ENCODE peak calls at places on chromosomes 11 and 22, in four cellular contexts. F is K562, D is H1, P is HepG2. W is an unnamed sample.

GRCh38 chr11:31822604-31823371 is 11.7 kb upstream of the PAX6 start:
- DNase-seq in D (peak; percentile 63), P (no peak), F (no peak), W (no peak)

GRCh38 chr11:80383655-80384054 is 942.8 kb upstream of the TENM4 start:
- DNase-seq in F (no peak), D (no peak), P (no peak), W (no peak)

GRCh38 chr11:115191761-115192160 is 312.5 kb downstream of the CADM1 start:
- DNase-seq in P (peak; percentile 30), F (no peak), D (no peak), W (no peak)

GRCh38 chr11:18790820-18791174 is 801 bp downstream of the PTPN5 start:
- DNase-seq in F (no peak), P (no peak), D (no peak), W (no peak)

GRCh38 chr11:3802016-3802790 is 4.8 kb upstream of the NUP98 start:
- DNase-seq in F (no peak), D (no peak), P (no peak), W (no peak)

GRCh38 chr11:111531687-111532364 is 8.7 kb upstream of the LAYN start:
- DNase-seq in F (no peak), P (no peak), D (no peak), W (peak; percentile 3)

GRCh38 chr11:25615841-25616240 is 716.1 kb upstream of the ANO3 start:
- DNase-seq in D (no peak), F (no peak), P (no peak), W (no peak)

GRCh38 chr11:119093951-119094815 is 7.5 kb downstream of the DPAGT1 start:
- DNase-seq in P (no peak), F (peak; percentile 65), D (peak; percentile 60), W (no peak)

GRCh38 chr22:30908051-30908461 is 60.5 kb downstream of the MORC2 start:
- DNase-seq in D (peak; percentile 22), P (no peak), F (no peak), W (no peak)

GRCh38 chr11:8034604-8035224 is 46.3 kb upstream of the TUB start:
- DNase-seq in F (no peak), P (no peak), D (peak; percentile 26), W (no peak)

GRCh38 chr11:2811206-2812091 is 74.1 kb downstream of the CDKN1C start:
- DNase-seq in P (no peak), F (peak; percentile 53), D (no peak), W (no peak)

GRCh38 chr22:37019309-37020191 is at the start of the genes MPST and TST:
- DNase-seq in P (peak; percentile 62), D (peak; percentile 79), F (peak; percentile 81), W (no peak)

GRCh38 chr22:24564376-24565058 is 8.7 kb downstream of the SNRPD3 start:
- DNase-seq in P (peak; percentile 70), F (no peak), D (no peak), W (no peak)

GRCh38 chr11:3009481-3009880 is 17.4 kb upstream of the NAP1L4 start:
- DNase-seq in F (no peak), P (no peak), D (no peak), W (no peak)

GRCh38 chr22:20010307-20011122 is 6.1 kb downstream of the ARVCF start:
- DNase-seq in F (no peak), P (peak; percentile 79), D (no peak), W (no peak)

GRCh38 chr11:32137263-32137662 is 46.4 kb downstream of the RCN1 start:
- DNase-seq in P (no peak), D (no peak), F (no peak), W (peak; percentile 34)

GRCh38 chr11:119412072-119412471 is 10.9 kb downstream of the THY1 start:
- DNase-seq in F (no peak), P (no peak), D (no peak), W (no peak)

GRCh38 chr22:43553451-43554258 is 141.8 kb downstream of the MPPED1 start:
- DNase-seq in D (peak; percentile 33), F (no peak), P (no peak), W (no peak)

GRCh38 chr22:49569286-49570031 is 258.2 kb downstream of the BRD1 start:
- DNase-seq in F (no peak), P (no peak), D (peak; percentile 42), W (no peak)

GRCh38 chr11:134939905-134940304 is 527.9 kb upstream of the B3GAT1 start:
- DNase-seq in D (no peak), P (peak; percentile 43), F (no peak), W (no peak)

GRCh38 chr22:31604746-31605705 is 57.0 kb downstream of the PISD start:
- DNase-seq in F (no peak), P (peak; percentile 39), D (no peak), W (no peak)

GRCh38 chr11:298406-299065 is 790 bp downstream of the IFITM5 start:
- DNase-seq in P (no peak), D (no peak), F (no peak), W (no peak)

GRCh38 chr22:29606320-29606719 is 2.9 kb downstream of the NF2 start:
- DNase-seq in P (no peak), F (no peak), D (no peak), W (no peak)

GRCh38 chr11:31977343-31977742 is 113.5 kb upstream of the RCN1 start:
- DNase-seq in P (no peak), D (no peak), F (no peak), W (no peak)

GRCh38 chr11:8059571-8060011 is 21.4 kb upstream of the TUB start:
- DNase-seq in P (no peak), F (peak; percentile 34), D (no peak), W (no peak)

GRCh38 chr22:46297151-46297819 is 615 bp downstream of the GTSE1 start:
- DNase-seq in P (peak; percentile 11), D (no peak), F (no peak), W (no peak)

GRCh38 chr22:27609411-27610029 is 192.0 kb downstream of the MN1 start:
- DNase-seq in P (no peak), D (no peak), F (no peak), W (no peak)

DNA sequence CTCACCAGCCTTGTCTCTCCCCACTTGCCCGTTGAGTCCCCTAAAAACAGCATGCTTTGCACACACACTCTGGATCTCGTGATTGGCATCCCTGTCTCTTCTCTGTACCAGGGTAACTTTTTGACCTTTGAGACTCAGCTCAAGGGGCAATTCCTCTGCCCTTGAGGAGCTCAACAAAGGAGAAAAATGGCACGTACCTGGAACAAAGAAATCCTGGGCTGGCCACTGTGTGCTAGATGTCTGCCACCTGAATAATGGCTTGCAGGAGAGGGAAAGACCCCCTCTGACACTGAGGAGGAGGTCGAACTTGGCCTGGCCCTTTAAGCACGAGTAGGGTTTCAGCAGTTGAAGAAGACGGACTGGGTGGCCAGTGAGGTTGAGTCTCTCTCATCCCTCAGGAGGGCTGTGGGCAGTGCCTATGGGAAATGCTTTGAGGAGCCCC is 5.8 kb downstream of the UBE2L3 start:
- DNase-seq in P (no peak), F (no peak), D (no peak), W (no peak)
- H4K20me1 ChIP-seq in P (peaks cover 92% of the 10 kb centered on the region), F (peaks cover 84% of the 10 kb centered on the region), D (peaks cover 44% of the 10 kb centered on the region), W (peaks cover 44% of the 10 kb centered on the region)

DNA sequence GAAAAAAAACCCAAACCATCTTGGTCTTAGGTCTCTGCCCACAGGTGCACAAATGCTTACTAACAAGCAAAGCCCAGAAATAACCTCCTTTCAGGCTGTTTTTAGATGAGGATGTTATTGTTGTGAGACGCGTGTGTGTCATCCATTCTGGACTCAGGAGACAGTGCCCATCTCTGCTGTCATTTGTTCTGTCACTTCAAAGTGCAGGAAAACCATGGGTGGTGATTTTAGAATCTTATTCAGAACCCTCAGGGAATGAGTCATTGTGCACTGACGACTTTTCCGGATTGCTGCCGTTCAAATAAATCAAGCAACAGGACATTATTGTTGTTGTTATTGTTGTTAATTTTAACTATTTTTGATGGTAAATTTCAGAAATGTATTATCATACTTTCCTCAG is 110.3 kb downstream of the LRRC32 start:
- DNase-seq in F (no peak), P (no peak), D (no peak), W (peak; percentile 40)
- TF ChIP-seq FOSL1 in F (no peak), P (no peak), D (no peak), W (peak; percentile 78)

GRCh38 chr22:42174062-42174461 is 43.5 kb upstream of the CYP2D6 start:
- DNase-seq in P (no peak), D (no peak), F (no peak), W (no peak)
- H4K20me1 ChIP-seq in P (peaks cover 22% of the 10 kb centered on the region), D (peaks cover 9% of the 10 kb centered on the region), F (peaks cover 8% of the 10 kb centered on the region), W (no peaks in the 10 kb centered on the region)

GRCh38 chr11:63404536-63404935 is 35.0 kb downstream of the SLC22A9 start:
- DNase-seq in P (peak; percentile 71), F (no peak), D (no peak), W (no peak)
- TF ChIP-seq FOSL1 in P (no peak), F (no peak), D (no peak), W (no peak)

DNA sequence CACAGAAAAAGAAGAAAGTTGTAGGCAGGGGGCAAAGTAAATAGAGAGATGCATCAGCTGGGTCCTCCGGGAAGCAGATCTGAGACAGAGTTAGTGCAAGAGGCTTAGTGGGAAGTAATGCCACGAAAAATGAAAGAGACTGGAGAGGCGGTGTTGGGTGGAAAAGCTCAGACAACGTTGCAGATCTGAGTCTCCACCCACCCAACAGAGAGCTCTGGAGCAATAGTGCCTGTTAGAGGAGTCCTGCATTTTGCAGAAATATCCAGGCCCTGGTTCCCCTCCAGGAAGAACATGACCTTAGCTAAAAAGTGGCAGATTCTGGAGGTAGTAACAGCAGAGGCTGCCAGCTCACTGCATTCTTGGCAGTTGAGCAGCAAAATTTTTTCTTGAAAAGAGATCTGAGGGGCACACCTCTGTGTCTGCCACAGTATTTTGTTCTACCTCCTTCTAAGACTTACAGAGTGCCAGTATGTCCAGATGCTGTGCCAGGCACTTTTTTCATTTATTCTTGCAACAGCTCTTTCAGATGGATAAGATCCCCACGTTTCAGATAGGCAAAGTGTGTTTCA is 27.7 kb upstream of the BIRC3 start:
- DNase-seq in D (no peak), P (no peak), F (no peak), W (no peak)
- H4K20me1 ChIP-seq in D (no peaks in the 10 kb centered on the region), P (no peaks in the 10 kb centered on the region), F (no peaks in the 10 kb centered on the region), W (no peaks in the 10 kb centered on the region)

GRCh38 chr11:1647901-1648721 is 18.5 kb downstream of the KRTAP5-5 start:
- DNase-seq in P (no peak), D (no peak), F (no peak), W (no peak)
- TF ChIP-seq FOSL1 in P (no peak), D (no peak), F (no peak), W (no peak)